ENCODE peak calls at places on chromosome X, in seven cellular contexts. E, I, Q, H, J, L and C are unnamed samples.

GRCh38 chrX:40009462-40009851 is 88.3 kb downstream of the BCOR start:
- DNase-seq in E (peak), I (no peak), Q (no peak), H (no peak), J (peak), L (peak), C (no peak)

GRCh38 chrX:80237072-80237471 is 183.2 kb upstream of the TENT5D start:
- DNase-seq in E (peak), I (no peak), Q (no peak), H (no peak), J (no peak), L (no peak), C (no peak)

GRCh38 chrX:21658152-21658737 is at the start of gene KLHL34:
- DNase-seq in E (peak), I (no peak), Q (no peak), H (peak), J (peak), L (no peak), C (no peak)

GRCh38 chrX:105564536-105564935 is 257.8 kb upstream of the NRK start:
- DNase-seq in E (no peak), I (peak), Q (peak), H (no peak), J (peak), L (no peak), C (peak)

GRCh38 chrX:37834937-37835336 is 12.4 kb downstream of the DYNLT3 start:
- DNase-seq in E (no peak), I (no peak), Q (no peak), H (no peak), J (peak), L (no peak), C (no peak)

GRCh38 chrX:38166478-38167083 is 54.1 kb downstream of the SRPX start:
- DNase-seq in E (no peak), I (peak), Q (no peak), H (no peak), J (peak), L (no peak), C (no peak)

GRCh38 chrX:45697591-45697990 is 496.9 kb upstream of the DIPK2B start:
- DNase-seq in E (no peak), I (peak), Q (peak), H (no peak), J (peak), L (no peak), C (no peak)

GRCh38 chrX:49155243-49155899 is 7.2 kb upstream of the MAGIX start:
- DNase-seq in E (peak), I (no peak), Q (peak), H (peak), J (peak), L (no peak), C (no peak)

GRCh38 chrX:38277136-38277535 is 50.2 kb downstream of the RPGR start:
- DNase-seq in E (no peak), I (no peak), Q (no peak), H (no peak), J (no peak), L (no peak), C (no peak)

GRCh38 chrX:108396986-108397385 is 41.2 kb downstream of the COL4A6 start:
- DNase-seq in E (no peak), I (no peak), Q (no peak), H (no peak), J (no peak), L (no peak), C (no peak)

GRCh38 chrX:72107320-72107719 is 24.4 kb downstream of the RTL5 start:
- DNase-seq in E (no peak), I (no peak), Q (no peak), H (no peak), J (peak), L (no peak), C (no peak)

GRCh38 chrX:110391086-110391485 is 32.4 kb downstream of the RTL9 start:
- DNase-seq in E (no peak), I (no peak), Q (no peak), H (no peak), J (no peak), L (no peak), C (no peak)

GRCh38 chrX:9923357-9923756 is 43.8 kb upstream of the CLDN34 start:
- DNase-seq in E (no peak), I (no peak), Q (no peak), H (no peak), J (no peak), L (no peak), C (no peak)

GRCh38 chrX:11756354-11757318 is 1.4 kb upstream of the MSL3 start:
- DNase-seq in E (no peak), I (no peak), Q (peak), H (no peak), J (peak), L (no peak), C (no peak)

GRCh38 chrX:68833855-68834331 is 5.1 kb downstream of the EFNB1 start:
- DNase-seq in E (no peak), I (no peak), Q (no peak), H (no peak), J (no peak), L (no peak), C (no peak)

GRCh38 chrX:6325437-6325836 is 96.8 kb upstream of the NLGN4X start:
- DNase-seq in E (no peak), I (no peak), Q (no peak), H (no peak), J (no peak), L (no peak), C (no peak)

GRCh38 chrX:34884693-34885277 is 57.8 kb upstream of the FAM47B start:
- DNase-seq in E (no peak), I (peak), Q (peak), H (no peak), J (peak), L (no peak), C (no peak)

GRCh38 chrX:106203315-106203714 is 35.2 kb downstream of the PWWP3B start:
- DNase-seq in E (no peak), I (no peak), Q (no peak), H (no peak), J (no peak), L (no peak), C (no peak)

GRCh38 chrX:104486691-104487090 is 79.3 kb upstream of the IL1RAPL2 start:
- DNase-seq in E (no peak), I (no peak), Q (no peak), H (no peak), J (no peak), L (no peak), C (no peak)

GRCh38 chrX:148811236-148811635 is 310.8 kb downstream of the AFF2 start:
- DNase-seq in E (no peak), I (no peak), Q (peak), H (no peak), J (peak), L (no peak), C (no peak)

GRCh38 chrX:134023851-134024281 is 38.5 kb upstream of the GPC3 start:
- DNase-seq in E (no peak), I (no peak), Q (no peak), H (no peak), J (no peak), L (no peak), C (no peak)

GRCh38 chrX:44651347-44651746 is 108.7 kb upstream of the FUNDC1 start:
- DNase-seq in E (peak), I (no peak), Q (peak), H (no peak), J (no peak), L (no peak), C (no peak)

GRCh38 chrX:37785569-37785968 is 5.7 kb downstream of the CYBB start:
- DNase-seq in E (no peak), I (no peak), Q (peak), H (no peak), J (no peak), L (no peak), C (no peak)

GRCh38 chrX:31563792-31564191 is 492.0 kb upstream of the FTHL17 start:
- DNase-seq in E (no peak), I (no peak), Q (no peak), H (no peak), J (no peak), L (no peak), C (no peak)

GRCh38 chrX:22025751-22026150 is 6.4 kb upstream of the PHEX start:
- DNase-seq in E (no peak), I (no peak), Q (peak), H (no peak), J (no peak), L (no peak), C (no peak)